ENCODE peak calls at places on chromosomes 2 and 18, in four cellular contexts. C is HepG2, G is K562, P is H1. R is an unnamed sample.
A peak's percentile ranks its signal among the peaks of the same experiment; 100 is the strongest.

GRCh38 chr2:99949530-99949929 is 192.9 kb downstream of the AFF3 start:
- DNase-seq in C (no peak), G (no peak), P (no peak), R (no peak)

GRCh38 chr18:31657823-31658669 is 26.3 kb downstream of the B4GALT6 start:
- DNase-seq in C (no peak), G (no peak), P (no peak), R (no peak)

GRCh38 chr2:96839875-96840850 is 3.7 kb downstream of the ANKRD23 start:
- DNase-seq in C (no peak), G (no peak), P (no peak), R (no peak)

GRCh38 chr2:224162122-224162521 is 123.0 kb upstream of the SERPINE2 start:
- DNase-seq in C (no peak), G (no peak), P (no peak), R (no peak)

GRCh38 chr2:230685165-230685560 is 27.5 kb upstream of the CAB39 start:
- DNase-seq in C (no peak), G (no peak), P (no peak), R (no peak)

GRCh38 chr18:45413180-45413836 is 202.0 kb upstream of the SLC14A2 start:
- DNase-seq in C (no peak), G (no peak), P (no peak), R (no peak)

GRCh38 chr18:48942554-48943261 is 8.1 kb downstream of the SMAD7 start:
- DNase-seq in C (peak; percentile 96), G (no peak), P (no peak), R (no peak)

GRCh38 chr2:28322887-28323483 is 69.7 kb upstream of the FOSL2 start:
- DNase-seq in C (no peak), G (no peak), P (no peak), R (no peak)

GRCh38 chr18:77985486-77985885 is 735.8 kb downstream of the GALR1 start:
- DNase-seq in C (no peak), G (no peak), P (no peak), R (no peak)

GRCh38 chr2:102717308-102718018 is 44.4 kb upstream of the TMEM182 start:
- DNase-seq in C (no peak), G (no peak), P (no peak), R (no peak)

GRCh38 chr18:55465313-55465712 is 122.7 kb downstream of the TCF4 start:
- DNase-seq in C (no peak), G (no peak), P (no peak), R (no peak)

GRCh38 chr2:88489181-88489580 is 36.7 kb upstream of the FOXI3 start:
- DNase-seq in C (no peak), G (no peak), P (no peak), R (no peak)

GRCh38 chr2:38239452-38239851 is 137.6 kb downstream of the ATL2 start:
- DNase-seq in C (no peak), G (no peak), P (no peak), R (no peak)

GRCh38 chr2:102839668-102840388 is 78.0 kb downstream of the TMEM182 start:
- DNase-seq in C (peak; percentile 35), G (peak; percentile 43), P (no peak), R (peak; percentile 48)

GRCh38 chr2:135909976-135910375 is 33.7 kb upstream of the MCM6 start:
- DNase-seq in C (no peak), G (no peak), P (no peak), R (no peak)

GRCh38 chr2:70523996-70524965 is 29.3 kb downstream of the TGFA start:
- DNase-seq in C (peak; percentile 40), G (no peak), P (peak; percentile 21), R (peak; percentile 42)

GRCh38 chr2:30519796-30520195 is 72.8 kb downstream of the LCLAT1 start:
- DNase-seq in C (no peak), G (no peak), P (no peak), R (no peak)

GRCh38 chr2:60512641-60513040 is 40.8 kb downstream of the BCL11A start:
- DNase-seq in C (no peak), G (no peak), P (no peak), R (no peak)

GRCh38 chr18:25299426-25299825 is 52.5 kb downstream of the ZNF521 start:
- DNase-seq in C (no peak), G (no peak), P (no peak), R (no peak)

GRCh38 chr2:135132314-135132713 is 80.2 kb downstream of the RAB3GAP1 start:
- DNase-seq in C (no peak), G (no peak), P (no peak), R (no peak)

GRCh38 chr18:76490701-76491171 is 4.3 kb downstream of the ZNF516 start:
- DNase-seq in C (no peak), G (no peak), P (no peak), R (no peak)

GRCh38 chr2:150011336-150011735 is 423.8 kb upstream of the MMADHC start:
- DNase-seq in C (no peak), G (no peak), P (no peak), R (no peak)

GRCh38 chr18:1958798-1959197 is 612.5 kb downstream of the METTL4 start:
- DNase-seq in C (no peak), G (no peak), P (no peak), R (no peak)

GRCh38 chr2:111668741-111669140 is 215.3 kb downstream of the ANAPC1 start:
- DNase-seq in C (no peak), G (no peak), P (no peak), R (no peak)

GRCh38 chr18:55097406-55098170 is 138.3 kb upstream of the CCDC68 start:
- DNase-seq in C (no peak), G (no peak), P (no peak), R (no peak)

GRCh38 chr2:36361396-36361795 is 5.8 kb downstream of the CRIM1 start:
- DNase-seq in C (no peak), G (no peak), P (no peak), R (no peak)

GRCh38 chr18:45201489-45201888 is 413.8 kb upstream of the SLC14A2 start:
- DNase-seq in C (no peak), G (no peak), P (no peak), R (no peak)

GRCh38 chr2:105934467-105934866 is 189.8 kb downstream of the NCK2 start:
- DNase-seq in C (peak; percentile 66), G (no peak), P (no peak), R (no peak)

GRCh38 chr18:74965682-74966081 is 243.3 kb downstream of the PTGR3 start:
- DNase-seq in C (no peak), G (no peak), P (no peak), R (no peak)

DNA sequence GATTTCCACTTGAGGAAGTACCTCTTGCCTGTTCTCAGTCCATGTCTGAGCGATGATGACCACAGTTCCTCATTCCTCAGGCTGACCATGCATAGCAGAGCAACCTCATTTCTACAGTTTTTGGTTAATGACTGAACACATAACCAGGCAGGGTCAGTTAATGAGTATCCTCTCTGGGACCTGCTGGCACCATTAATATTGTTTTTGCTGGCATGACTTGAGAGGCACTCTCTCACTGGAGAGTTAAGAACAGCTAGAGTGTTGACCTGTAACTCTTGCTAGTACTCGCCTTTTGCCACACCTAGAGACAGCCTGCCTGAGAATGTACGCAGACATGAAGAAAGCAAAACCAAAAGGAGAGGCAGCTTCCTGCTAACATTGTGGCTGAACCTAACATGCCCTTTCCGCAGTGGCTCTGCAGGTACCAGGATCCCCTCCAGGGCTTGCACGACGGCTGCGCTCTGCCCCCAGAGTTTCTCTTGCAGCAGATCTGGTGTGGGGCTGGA is 23.9 kb downstream of the PECR start:
- DNase-seq in C (no peak), G (no peak), P (no peak), R (no peak)
- TF ChIP-seq ZNF274 in C (no peak), G (no peak), P (no peak), R (no peak)

DNA sequence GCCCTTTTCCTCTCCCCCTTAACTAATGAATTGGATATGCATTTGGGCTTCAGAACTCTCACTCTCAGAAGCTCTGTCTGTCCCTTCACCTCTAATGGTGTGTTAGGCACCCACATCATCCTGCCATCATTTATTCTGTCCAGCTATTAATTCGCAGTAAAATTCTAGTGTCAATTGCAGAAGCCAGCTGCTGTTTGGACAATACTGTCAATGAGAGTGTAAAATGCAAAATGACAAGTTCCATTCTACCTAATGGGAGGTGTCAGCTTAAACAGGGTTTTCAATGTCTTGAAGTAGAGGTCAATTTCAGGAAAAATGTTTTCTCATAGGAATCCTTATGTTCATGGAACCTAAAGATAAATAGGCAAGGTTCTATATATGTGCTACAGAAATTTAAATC is 570.8 kb downstream of the TDRD15 start:
- DNase-seq in C (no peak), G (no peak), P (no peak), R (no peak)
- TF ChIP-seq ZNF274 in C (no peak), G (no peak), P (no peak), R (no peak)

GRCh38 chr2:228541794-228542193 is 360.3 kb upstream of the SPHKAP start:
- DNase-seq in C (no peak), G (no peak), P (no peak), R (no peak)
- TF ChIP-seq ZNF274 in C (no peak), G (no peak), P (no peak), R (no peak)

GRCh38 chr2:23433282-23433681 is 48.3 kb downstream of the KLHL29 start:
- DNase-seq in C (no peak), G (no peak), P (no peak), R (no peak)

GRCh38 chr2:23434721-23435121 is 49.7 kb downstream of the KLHL29 start:
- DNase-seq in C (no peak), G (no peak), P (no peak), R (no peak)

GRCh38 chr2:23436346-23437099 is 51.5 kb downstream of the KLHL29 start:
- DNase-seq in C (no peak), G (no peak), P (peak; percentile 59), R (no peak)

GRCh38 chr2:23432531-23432930 is 47.6 kb downstream of the KLHL29 start:
- DNase-seq in C (no peak), G (no peak), P (no peak), R (no peak)

GRCh38 chr2:23435250-23436035 is 50.5 kb downstream of the KLHL29 start:
- DNase-seq in C (no peak), G (no peak), P (no peak), R (no peak)
- TF ChIP-seq ZNF274 in C (no peak), G (no peak), P (no peak), R (no peak)